ENCODE peak calls at places on chromosomes 13 and 19, in four cellular contexts. R is Ammon's horn, G is fibroblast of pulmonary artery, Q is foreskin fibroblast. V is an unnamed sample.
A peak's percentile ranks its signal among the peaks of the same experiment; 100 is the strongest.

GRCh38 chr13:110307697-110308376 is 753 bp downstream of the COL4A2 start:
- DNase-seq in R (no peak), G (no peak), Q (peak; percentile 65), V (no peak)

GRCh38 chr19:18096258-18096657 is 1.3 kb upstream of the MAST3 start:
- DNase-seq in R (no peak), G (no peak), Q (no peak), V (no peak)

GRCh38 chr13:35888327-35888940 is 242.7 kb downstream of the DCLK1 start:
- DNase-seq in R (peak; percentile 37), G (peak; percentile 14), Q (no peak), V (no peak)

GRCh38 chr19:39499082-39499642 is 415 bp downstream of the DLL3 start:
- DNase-seq in R (no peak), G (no peak), Q (peak; percentile 50), V (no peak)

GRCh38 chr13:27005976-27006518 is 165.6 kb downstream of the USP12 start:
- DNase-seq in R (no peak), G (no peak), Q (no peak), V (no peak)

GRCh38 chr13:87777395-87777794 is 106.2 kb downstream of the SLITRK5 start:
- DNase-seq in R (no peak), G (no peak), Q (no peak), V (no peak)

GRCh38 chr13:107244241-107244640 is 676.3 kb upstream of the ARGLU1 start:
- DNase-seq in R (no peak), G (no peak), Q (no peak), V (no peak)

GRCh38 chr19:2475018-2475701 is 767 bp upstream of the GADD45B start:
- DNase-seq in R (no peak), G (peak; percentile 67), Q (peak; percentile 80), V (peak; percentile 58)

GRCh38 chr13:19161308-19161707 is 20.3 kb downstream of the TUBA3C start:
- DNase-seq in R (no peak), G (no peak), Q (no peak), V (no peak)

GRCh38 chr19:18700501-18701249 is 17.2 kb downstream of the CRTC1 start:
- DNase-seq in R (peak; percentile 62), G (peak; percentile 37), Q (peak; percentile 78), V (peak; percentile 33)

GRCh38 chr19:1269478-1270167 is 491 bp downstream of the CIRBP start:
- DNase-seq in R (peak; percentile 86), G (peak; percentile 91), Q (peak; percentile 93), V (peak; percentile 81)

V was measured in brain microvascular endothelial cell.